ENCODE peak calls at places on chromosomes 2 and 18, in seven cellular contexts. N is HCT116, X is transverse colon, L is esophagus squamous epithelium, A is tibial nerve, Q is heart left ventricle, T is GM12891. B is an unnamed sample.

GRCh38 chr2:184336688-184337087 is 261.6 kb upstream of the ZNF804A start:
- DNase-seq in Q (no peak), X (no peak), A (no peak), T (no peak), L (no peak), N (no peak), B (no peak)

GRCh38 chr2:47221956-47222355 is 66.8 kb upstream of the STPG4 start:
- DNase-seq in L (no peak), X (no peak), N (no peak), Q (no peak), A (no peak), T (no peak), B (no peak)

GRCh38 chr2:25558262-25558661 is 115.1 kb downstream of the DTNB start:
- DNase-seq in A (no peak), N (no peak), X (no peak), T (peak), Q (no peak), L (no peak), B (peak)

GRCh38 chr18:31225668-31226067 is 63.0 kb upstream of the DSC1 start:
- DNase-seq in X (no peak), Q (peak), N (no peak), T (no peak), L (no peak), A (no peak), B (no peak)

GRCh38 chr2:55743583-55743982 is 49.9 kb upstream of the PNPT1 start:
- DNase-seq in Q (no peak), X (no peak), L (no peak), A (no peak), T (no peak), N (no peak), B (no peak)

GRCh38 chr2:28327963-28328922 is 64.4 kb upstream of the FOSL2 start:
- DNase-seq in L (no peak), N (no peak), Q (no peak), A (no peak), T (no peak), X (no peak), B (no peak)

GRCh38 chr2:15905986-15906491 is 34.3 kb upstream of the MYCN start:
- DNase-seq in A (no peak), T (no peak), Q (no peak), L (no peak), X (no peak), N (no peak), B (no peak)

GRCh38 chr2:120898496-120898895 is 162.8 kb downstream of the GLI2 start:
- DNase-seq in L (no peak), A (no peak), T (no peak), N (no peak), X (no peak), Q (no peak), B (no peak)

GRCh38 chr2:140801311-140801710 is 1329.5 kb downstream of the LRP1B start:
- DNase-seq in T (no peak), X (no peak), L (no peak), Q (no peak), A (no peak), N (no peak), B (no peak)

GRCh38 chr2:31415421-31415820 is 879 bp upstream of the XDH start:
- DNase-seq in A (no peak), N (no peak), T (no peak), X (no peak), Q (no peak), L (no peak), B (no peak)

GRCh38 chr2:39370101-39370500 is 67.0 kb downstream of the MAP4K3 start:
- DNase-seq in X (no peak), L (no peak), T (no peak), A (no peak), Q (no peak), N (no peak), B (no peak)

GRCh38 chr2:168703926-168704325 is 98.5 kb upstream of the NOSTRIN start:
- DNase-seq in Q (no peak), L (no peak), T (no peak), A (no peak), X (no peak), N (no peak), B (no peak)

GRCh38 chr2:236408786-236409185 is 144.6 kb upstream of the ASB18 start:
- DNase-seq in T (no peak), A (no peak), N (no peak), L (no peak), Q (no peak), X (no peak), B (no peak)

GRCh38 chr18:34933880-34934689 is 107.1 kb upstream of the MAPRE2 start:
- DNase-seq in Q (no peak), N (no peak), L (no peak), A (no peak), X (no peak), T (no peak), B (no peak)

GRCh38 chr2:237122214-237122666 is 36.6 kb downstream of the COPS8 start:
- DNase-seq in T (peak), A (peak), Q (peak), X (peak), N (peak), L (no peak), B (peak)

GRCh38 chr18:3985664-3986063 is 469.4 kb downstream of the DLGAP1 start:
- DNase-seq in X (no peak), Q (no peak), T (no peak), L (no peak), A (no peak), N (no peak), B (no peak)

GRCh38 chr2:109659356-109660045 is 45.3 kb downstream of the SOWAHC start:
- DNase-seq in T (no peak), N (no peak), A (no peak), X (no peak), L (no peak), Q (no peak), B (no peak)

GRCh38 chr2:76330865-76331264 is 620.1 kb upstream of the GCFC2 start:
- DNase-seq in L (no peak), N (no peak), X (no peak), A (no peak), T (no peak), Q (no peak), B (no peak)

GRCh38 chr2:227252831-227253230 is 72.2 kb upstream of the MFF start:
- DNase-seq in N (no peak), Q (no peak), T (no peak), X (no peak), L (no peak), A (no peak), B (no peak)

DNA sequence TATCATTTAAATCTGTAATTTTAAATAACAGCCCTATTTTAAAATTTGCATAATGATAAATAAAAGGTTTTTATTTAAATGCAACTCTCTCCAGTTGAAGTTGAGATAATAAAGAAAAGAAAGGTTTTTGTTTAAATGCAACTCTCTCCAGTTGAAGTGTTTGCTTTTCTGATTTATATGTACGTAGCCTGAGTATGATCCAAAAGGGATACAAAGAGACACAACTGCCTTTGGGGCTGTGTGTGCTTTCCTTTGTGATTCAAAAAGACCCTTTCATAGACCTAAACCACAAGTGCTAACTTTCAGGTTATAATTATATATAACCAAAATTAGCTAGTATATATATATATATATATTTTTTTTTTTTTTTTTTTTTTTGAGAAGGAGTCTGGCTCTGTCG is 76.2 kb upstream of the MFF start:
- DNase-seq in Q (no peak), A (no peak), X (no peak), T (no peak), L (no peak), N (no peak), B (no peak)
- TF ChIP-seq POLR2A in Q (no peak), A (no peak), X (no peak), T (no peak), L (no peak), N (no peak), B (no peak)

GRCh38 chr2:224404766-224405165 is 2.9 kb upstream of the FAM124B start:
- DNase-seq in N (no peak), T (no peak), Q (no peak), X (no peak), A (no peak), L (no peak), B (no peak)

GRCh38 chr2:224400886-224401632 is 848 bp downstream of the FAM124B start:
- DNase-seq in Q (no peak), A (no peak), N (no peak), T (no peak), L (no peak), X (no peak), B (no peak)

GRCh38 chr2:224400174-224400810 is 1.6 kb downstream of the FAM124B start:
- DNase-seq in X (no peak), N (no peak), T (no peak), A (no peak), L (no peak), Q (no peak), B (no peak)

GRCh38 chr2:224403657-224404056 is 1.8 kb upstream of the FAM124B start:
- DNase-seq in Q (no peak), A (no peak), X (no peak), T (no peak), N (no peak), L (no peak), B (no peak)

DNA sequence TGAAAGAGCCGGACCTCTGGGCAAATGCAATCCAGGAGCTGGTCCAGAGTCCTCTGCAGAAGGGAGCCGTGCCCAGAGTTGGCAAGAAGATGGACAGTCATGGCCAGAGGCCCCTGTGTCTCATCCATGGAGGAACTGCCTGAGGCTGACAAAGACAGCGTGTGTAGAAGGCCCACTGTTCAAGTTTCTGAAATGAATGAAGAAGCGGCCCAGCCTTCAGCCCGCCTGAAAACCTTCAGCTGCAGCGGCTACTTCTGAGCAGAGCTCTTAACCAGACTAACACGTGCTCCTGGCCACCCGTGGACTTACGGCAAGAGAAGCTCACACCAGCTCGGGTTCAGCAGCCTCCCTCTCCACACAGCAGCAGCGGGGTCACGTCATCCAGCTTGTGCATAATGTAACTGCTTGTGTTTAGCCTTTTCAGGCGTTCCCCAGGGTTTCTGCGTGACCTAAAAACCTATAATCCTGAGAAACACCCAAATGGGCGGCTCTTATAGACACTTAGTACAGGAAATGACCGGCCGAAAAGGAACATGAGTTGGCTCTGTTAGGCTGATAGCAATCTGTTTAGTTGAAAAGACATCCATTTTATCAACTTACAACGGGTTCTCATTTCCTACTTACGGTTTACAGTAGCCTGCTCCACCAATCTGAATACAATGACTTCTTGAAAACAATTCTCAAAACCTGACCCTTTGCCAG is at the start of gene FAM124B:
- DNase-seq in L (no peak), Q (peak), T (no peak), N (no peak), A (peak), X (peak), B (no peak)
- TF ChIP-seq POLR2A in L (peak), Q (peak), T (no peak), N (no peak), A (peak), X (peak), B (no peak)

DNA sequence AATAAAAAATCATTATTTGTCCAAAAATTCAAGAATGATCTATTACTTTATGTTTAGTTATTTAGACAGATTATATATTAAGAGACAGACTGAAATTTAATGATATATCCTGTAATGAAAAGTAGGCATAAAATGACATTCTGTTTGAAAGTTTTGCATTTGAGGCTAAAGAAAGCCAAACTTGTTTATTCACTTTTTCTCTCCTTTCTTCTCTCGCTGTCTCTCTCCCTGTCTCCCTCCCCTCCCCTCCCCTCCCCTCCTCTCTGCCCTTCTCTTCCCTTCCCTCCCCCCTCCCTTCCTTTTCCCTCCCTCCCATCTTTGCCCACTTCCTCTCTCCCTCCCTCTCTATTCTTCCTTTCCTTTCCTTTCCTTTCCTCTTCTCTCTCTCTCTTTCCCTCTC is 270.6 kb downstream of the MYT1L start:
- DNase-seq in N (no peak), T (no peak), L (no peak), X (no peak), Q (no peak), A (no peak), B (no peak)
- TF ChIP-seq POLR2A in N (no peak), T (no peak), L (no peak), X (no peak), Q (no peak), A (no peak), B (no peak)

GRCh38 chr2:88853403-88853790 is 161.9 kb downstream of the RPIA start:
- DNase-seq in T (no peak), Q (no peak), X (no peak), L (no peak), A (no peak), N (no peak), B (no peak)

GRCh38 chr2:88856409-88857135 is 165.1 kb downstream of the RPIA start:
- DNase-seq in L (no peak), X (no peak), N (no peak), A (no peak), T (no peak), Q (no peak), B (no peak)

GRCh38 chr2:88855620-88856408 is 164.3 kb downstream of the RPIA start:
- DNase-seq in L (no peak), Q (no peak), A (no peak), X (peak), T (no peak), N (no peak), B (no peak)

GRCh38 chr2:88854528-88854927 is 163.1 kb downstream of the RPIA start:
- DNase-seq in X (no peak), L (no peak), N (no peak), Q (no peak), T (no peak), A (no peak), B (no peak)

GRCh38 chr2:88852753-88853402 is 161.4 kb downstream of the RPIA start:
- DNase-seq in N (no peak), L (no peak), X (no peak), Q (no peak), T (no peak), A (no peak), B (no peak)
- TF ChIP-seq POLR2A in N (no peak), L (no peak), X (no peak), Q (no peak), T (peak), A (no peak), B (no peak)

GRCh38 chr2:20217041-20217970 is 7.6 kb downstream of the SDC1 start:
- DNase-seq in X (no peak), N (no peak), L (no peak), T (no peak), A (no peak), Q (no peak), B (peak)

GRCh38 chr2:20216130-20217025 is 8.6 kb downstream of the SDC1 start:
- DNase-seq in T (no peak), N (no peak), A (no peak), Q (no peak), X (no peak), L (no peak), B (no peak)

GRCh38 chr2:20219763-20220380 is 5.1 kb downstream of the SDC1 start:
- DNase-seq in A (no peak), N (no peak), X (no peak), L (no peak), T (no peak), Q (no peak), B (no peak)

GRCh38 chr2:20221169-20221938 is 3.6 kb downstream of the SDC1 start:
- DNase-seq in A (no peak), Q (no peak), T (no peak), L (no peak), X (no peak), N (no peak), B (no peak)

GRCh38 chr2:20218331-20219320 is 6.3 kb downstream of the SDC1 start:
- DNase-seq in T (no peak), X (no peak), L (no peak), N (no peak), Q (no peak), A (no peak), B (no peak)
- TF ChIP-seq POLR2A in T (no peak), X (no peak), L (no peak), N (no peak), Q (no peak), A (no peak), B (no peak)

GRCh38 chr18:77676901-77677300 is 427.3 kb downstream of the GALR1 start:
- DNase-seq in A (no peak), T (no peak), X (no peak), Q (no peak), N (no peak), L (no peak), B (no peak)
- TF ChIP-seq POLR2A in A (no peak), T (no peak), X (no peak), Q (no peak), N (no peak), L (no peak), B (no peak)

DNA sequence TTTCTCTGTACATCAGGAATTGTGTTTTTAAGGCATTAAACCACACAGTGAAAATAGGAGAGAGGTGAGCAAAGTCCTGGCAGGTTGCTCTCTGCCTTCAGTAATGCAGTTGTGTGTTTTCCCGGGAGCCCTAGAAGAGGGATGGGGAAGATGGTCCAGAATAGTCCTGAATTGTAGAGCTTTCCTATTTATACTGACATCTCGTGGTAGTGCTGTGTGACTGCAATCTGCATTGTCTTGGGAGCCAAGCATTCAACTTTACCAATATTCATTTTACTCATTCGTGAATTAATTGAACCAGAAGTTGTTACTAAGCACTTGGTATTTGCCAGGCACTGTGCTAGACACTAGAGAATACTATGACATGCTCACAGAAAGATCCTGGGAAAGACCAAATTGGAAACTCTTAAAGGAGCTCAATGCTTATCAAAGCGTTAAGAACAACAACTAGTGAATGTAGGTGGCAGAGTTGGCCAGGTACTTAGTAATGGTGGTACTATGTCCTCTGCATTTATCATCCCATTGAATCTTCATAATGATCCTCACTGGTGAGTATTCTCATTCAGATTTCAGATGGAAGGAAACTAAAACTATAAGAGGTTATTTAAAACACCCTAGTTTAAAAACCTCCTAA is 214.6 kb downstream of the TRIB2 start:
- DNase-seq in L (no peak), Q (peak), N (peak), A (no peak), T (peak), X (no peak), B (peak)
- TF ChIP-seq POLR2A in L (no peak), Q (no peak), N (no peak), A (no peak), T (no peak), X (no peak), B (no peak)

GRCh38 chr2:218291934-218292699 is at the start of gene TMBIM1:
- DNase-seq in Q (peak), X (peak), A (peak), L (no peak), N (no peak), T (peak), B (peak)

GRCh38 chr2:218291318-218291933 is 877 bp downstream of the TMBIM1 start:
- DNase-seq in X (no peak), L (no peak), T (no peak), N (no peak), Q (no peak), A (no peak), B (no peak)

GRCh38 chr2:218290316-218291261 is 1.7 kb downstream of the TMBIM1 start:
- DNase-seq in A (no peak), Q (no peak), X (peak), T (peak), L (no peak), N (no peak), B (no peak)

GRCh38 chr2:218292700-218293014 is 354 bp upstream of the TMBIM1 start:
- DNase-seq in Q (no peak), A (no peak), N (no peak), L (no peak), T (no peak), X (no peak), B (no peak)

DNA sequence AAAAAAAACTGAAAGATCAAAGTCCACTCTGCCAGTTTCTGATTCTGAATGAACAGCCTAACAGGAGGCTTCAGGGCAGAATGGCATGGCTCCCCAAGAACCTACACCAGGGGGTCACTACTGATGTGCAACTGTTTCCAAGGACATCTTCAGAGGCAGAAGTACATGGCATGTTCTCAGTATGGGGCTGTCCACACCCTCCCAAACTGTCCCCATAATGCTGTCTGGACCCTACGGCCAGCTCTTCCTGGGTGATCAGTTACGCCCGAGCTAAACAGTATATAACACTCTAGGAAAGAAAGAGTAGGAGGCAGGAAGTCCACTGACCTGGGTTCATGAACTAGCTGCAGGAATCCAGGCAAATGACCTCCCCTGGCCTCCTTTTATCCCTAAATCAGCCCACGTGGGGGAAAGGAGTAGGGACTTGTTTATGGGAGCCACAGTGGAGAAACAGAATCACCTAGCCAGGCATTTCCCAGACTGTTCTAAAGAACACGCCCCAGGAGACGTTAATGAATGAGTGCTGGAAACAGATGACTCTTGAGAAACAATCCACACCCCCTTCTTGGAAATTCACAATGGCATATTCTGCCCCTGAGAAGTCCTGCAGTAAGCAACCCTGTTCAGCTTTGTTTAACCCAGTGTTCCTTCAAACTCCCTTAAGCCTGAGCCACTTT is 2.5 kb downstream of the TMBIM1 start:
- DNase-seq in N (no peak), T (no peak), X (no peak), A (no peak), Q (no peak), L (no peak), B (no peak)
- TF ChIP-seq POLR2A in N (no peak), T (no peak), X (peak), A (peak), Q (no peak), L (peak), B (no peak)